ENCODE peak calls at places on chromosomes 4 and X, in six cellular contexts. L is mesendoderm, Q is fibroblast of lung, B is keratinocyte, I is lung, T is neuronal stem cell. G is an unnamed sample. For H3K36me3, the result is how much of the 10 kb centered on the place peaks cover.

GRCh38 chr4:139692300-139693012 is 26.8 kb downstream of the MGST2 start:
- DNase-seq in B (no peak), T (no peak), L (peak), Q (no peak), I (no peak), G (peak)

GRCh38 chr4:26584725-26585124 is 841 bp downstream of the TBC1D19 start:
- DNase-seq in T (no peak), L (no peak), I (no peak), B (no peak), Q (no peak), G (no peak)

GRCh38 chr4:15543537-15544195 is 74.0 kb downstream of the CC2D2A start:
- DNase-seq in T (no peak), L (no peak), I (no peak), Q (no peak), B (no peak), G (peak)

GRCh38 chr4:149291463-149291862 is 524.2 kb downstream of the IQCM start:
- DNase-seq in T (no peak), Q (peak), B (no peak), I (no peak), L (no peak), G (no peak)

GRCh38 chrX:10900585-10901289 is 210.4 kb upstream of the HCCS start:
- DNase-seq in T (no peak), Q (peak), I (no peak), B (no peak), L (peak), G (no peak)

GRCh38 chr4:153217440-153217839 is 13.2 kb downstream of the TRIM2 start:
- DNase-seq in L (no peak), I (no peak), B (no peak), T (no peak), Q (no peak), G (no peak)

GRCh38 chr4:96305030-96305429 is 465.1 kb downstream of the PDHA2 start:
- DNase-seq in Q (no peak), T (no peak), B (no peak), I (no peak), L (peak), G (no peak)

GRCh38 chr4:89273741-89274141 is 33.9 kb downstream of the GPRIN3 start:
- DNase-seq in Q (no peak), B (no peak), L (no peak), I (no peak), T (no peak), G (no peak)

GRCh38 chr4:62548108-62548524 is 1348.0 kb downstream of the ADGRL3 start:
- DNase-seq in L (peak), B (no peak), I (no peak), Q (no peak), T (no peak), G (no peak)

GRCh38 chr4:176981551-176981950 is 188.8 kb upstream of the VEGFC start:
- DNase-seq in B (no peak), I (no peak), Q (no peak), L (no peak), T (no peak), G (no peak)

DNA sequence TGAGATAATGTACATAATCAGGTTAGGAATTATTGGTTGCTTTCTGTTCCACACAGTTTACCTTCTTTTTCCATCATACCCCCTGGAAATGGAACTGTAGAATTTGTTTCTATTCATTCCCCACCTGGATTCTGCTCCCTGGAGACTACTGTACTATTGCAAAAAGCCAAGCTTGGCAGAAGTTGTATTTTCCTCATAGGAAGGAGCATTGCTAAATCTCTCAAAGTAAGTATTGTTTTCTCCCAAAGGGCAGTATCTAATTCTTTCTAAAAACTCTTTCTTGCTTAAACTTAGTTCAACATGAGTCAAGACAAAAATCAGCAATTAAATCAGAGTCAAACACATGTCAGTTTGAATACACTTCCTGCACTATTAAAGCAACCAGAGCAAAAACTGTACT is 136.2 kb downstream of the CDS1 start:
- DNase-seq in T (no peak), I (no peak), B (no peak), L (no peak), Q (no peak), G (no peak)
- H3K36me3 ChIP-seq in T (half or more), I (under half), B (under half), L (under half), Q (under half), G (under half)

GRCh38 chrX:153952373-153953026 is 8.1 kb upstream of the RENBP start:
- DNase-seq in Q (no peak), T (no peak), B (no peak), L (no peak), I (no peak), G (no peak)

GRCh38 chrX:153954618-153955450 is 10.4 kb upstream of the RENBP start:
- DNase-seq in Q (no peak), L (no peak), T (no peak), B (no peak), I (no peak), G (no peak)

GRCh38 chrX:153951683-153952372 is 7.4 kb upstream of the RENBP start:
- DNase-seq in I (no peak), L (no peak), Q (no peak), T (no peak), B (no peak), G (no peak)

GRCh38 chrX:153953892-153954617 is 9.6 kb upstream of the RENBP start:
- DNase-seq in I (no peak), B (no peak), Q (no peak), T (no peak), L (no peak), G (peak)

GRCh38 chrX:153953342-153953830 is 8.9 kb upstream of the RENBP start:
- DNase-seq in I (peak), L (peak), Q (peak), B (no peak), T (peak), G (peak)
- H3K36me3 ChIP-seq in I (under half), L (under half), Q (half or more), B (under half), T (half or more), G (half or more)

GRCh38 chr4:7844247-7844991 is 95.2 kb downstream of the AFAP1 start:
- DNase-seq in Q (peak), T (peak), I (peak), L (peak), B (peak), G (peak)
- H3K36me3 ChIP-seq in Q (under half), T (under half), I (under half), L (under half), B (under half), G (under half)

DNA sequence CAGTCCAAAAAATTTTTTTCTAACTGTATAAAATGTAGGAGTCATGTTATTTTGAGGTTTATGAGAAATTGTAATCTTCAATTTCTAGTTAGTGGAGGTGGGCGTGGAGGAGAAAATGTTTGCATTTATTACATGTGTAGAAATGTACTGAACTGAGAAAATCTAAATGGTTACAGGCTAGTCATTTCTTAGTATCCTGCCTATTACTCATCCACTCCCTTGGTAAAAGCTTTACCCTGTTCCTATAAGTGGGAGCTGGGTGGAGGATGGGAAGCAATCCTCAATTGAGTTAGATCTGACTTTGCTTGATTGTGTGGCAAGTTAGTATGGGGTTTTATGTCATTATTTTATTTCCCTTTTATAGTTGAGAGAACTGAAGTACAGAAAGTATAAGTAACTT is 73.8 kb downstream of the POLA1 start:
- DNase-seq in L (no peak), I (no peak), B (no peak), T (no peak), Q (peak), G (no peak)
- H3K36me3 ChIP-seq in L (under half), I (under half), B (under half), T (half or more), Q (under half), G (under half)

DNA sequence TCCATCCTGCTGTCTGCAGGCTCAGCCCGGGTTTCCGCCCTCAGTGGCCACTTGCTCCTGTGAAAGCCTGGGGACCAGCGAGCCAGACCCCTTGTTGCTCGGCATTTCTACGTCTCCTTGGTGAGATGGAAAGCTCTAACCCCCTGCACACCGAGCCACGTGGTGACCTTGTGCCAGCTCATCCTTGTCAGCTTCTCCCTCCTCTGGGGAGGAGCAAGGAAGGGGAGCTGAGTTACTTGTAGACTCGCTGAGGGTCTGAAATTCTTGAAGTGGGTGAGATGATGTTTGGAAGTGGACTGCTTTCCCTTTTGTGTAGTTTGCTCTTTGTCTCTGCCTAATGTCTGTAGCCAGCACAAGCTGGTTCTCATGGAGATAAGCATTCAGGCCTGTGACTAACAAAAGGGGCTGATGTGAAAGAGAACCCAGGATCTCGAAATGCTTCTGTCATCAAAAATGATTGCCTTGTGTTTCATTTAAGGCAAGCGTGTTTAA is 29.3 kb downstream of the RGS12 start:
- DNase-seq in T (peak), B (no peak), I (no peak), Q (peak), L (no peak), G (peak)
- H3K36me3 ChIP-seq in T (half or more), B (under half), I (under half), Q (under half), L (under half), G (under half)

G was measured in H7.